ENCODE peak calls at places on chromosomes 3 and 15, in four cellular contexts. C is H54, A is NB4, Y is right lobe of liver. P is an unnamed sample.

GRCh38 chr15:78906310-78906608 is 33.6 kb downstream of the MORF4L1 start:
- DNase-seq in C (peak; percentile 26), Y (peak; percentile 86), A (no peak), P (no peak)

GRCh38 chr3:33883538-33884203 is 85.2 kb downstream of the PDCD6IP start:
- DNase-seq in A (peak; percentile 51), Y (no peak), C (peak; percentile 22), P (no peak)

GRCh38 chr3:45164056-45164455 is 17.9 kb upstream of the CDCP1 start:
- DNase-seq in C (no peak), A (no peak), Y (no peak), P (no peak)

GRCh38 chr3:124552224-124552623 is 178.0 kb upstream of the UMPS start:
- DNase-seq in A (no peak), C (no peak), Y (peak; percentile 88), P (peak; percentile 51)

GRCh38 chr15:44705981-44706380 is 5.1 kb downstream of the PATL2 start:
- DNase-seq in A (no peak), C (no peak), Y (no peak), P (no peak)

GRCh38 chr3:90184861-90185260 is 1077.4 kb downstream of the EPHA3 start:
- DNase-seq in A (peak; percentile 6), Y (no peak), C (no peak), P (no peak)

GRCh38 chr3:2765002-2765579 is 345.1 kb downstream of the IL5RA start:
- DNase-seq in Y (peak; percentile 55), C (no peak), A (peak; percentile 23), P (no peak)

GRCh38 chr3:175713263-175713662 is 854.1 kb downstream of the NAALADL2 start:
- DNase-seq in Y (no peak), A (no peak), C (no peak), P (no peak)

GRCh38 chr3:50259432-50260026 is 9.4 kb upstream of the SEMA3B start:
- DNase-seq in A (no peak), Y (no peak), C (no peak), P (no peak)

GRCh38 chr15:74203914-74204431 is 1.4 kb upstream of the STRA6 start:
- DNase-seq in A (no peak), C (no peak), Y (no peak), P (no peak)

GRCh38 chr3:46905191-46905560 is 27.7 kb downstream of the PTH1R start:
- DNase-seq in C (no peak), A (no peak), Y (no peak), P (no peak)

GRCh38 chr3:186150234-186150830 is 41.4 kb upstream of the ETV5 start:
- DNase-seq in A (no peak), Y (no peak), C (no peak), P (no peak)

GRCh38 chr15:95259513-95259912 is 1028.2 kb downstream of the MCTP2 start:
- DNase-seq in Y (peak; percentile 68), C (peak; percentile 1), A (peak; percentile 83), P (peak; percentile 49)

GRCh38 chr3:94225176-94225742 is 162.4 kb downstream of the NSUN3 start:
- DNase-seq in Y (no peak), C (peak; percentile 2), A (no peak), P (no peak)

GRCh38 chr15:60351066-60351465 is 46.7 kb downstream of the ANXA2 start:
- DNase-seq in C (no peak), Y (no peak), A (no peak), P (no peak)

GRCh38 chr15:97517726-97518125 is 442.8 kb upstream of the ARRDC4 start:
- DNase-seq in C (no peak), Y (no peak), A (peak; percentile 34), P (no peak)

GRCh38 chr3:24154003-24154695 is 209.1 kb downstream of the NR1D2 start:
- DNase-seq in Y (no peak), C (no peak), A (no peak), P (no peak)

GRCh38 chr3:124592658-124593441 is 137.4 kb upstream of the UMPS start:
- DNase-seq in A (no peak), C (no peak), Y (peak; percentile 81), P (peak; percentile 59)

GRCh38 chr3:37494206-37494605 is 319.8 kb upstream of the LRRFIP2 start:
- DNase-seq in A (peak; percentile 45), C (no peak), Y (no peak), P (no peak)

GRCh38 chr15:89419370-89419984 is 76.9 kb downstream of the RHCG start:
- DNase-seq in Y (no peak), C (no peak), A (peak; percentile 71), P (no peak)

GRCh38 chr3:28835751-28836150 is 445.1 kb upstream of the RBMS3 start:
- DNase-seq in A (no peak), C (no peak), Y (no peak), P (no peak)

GRCh38 chr3:158094235-158094916 is 11.8 kb downstream of the SHOX2 start:
- DNase-seq in A (no peak), Y (peak; percentile 42), C (no peak), P (no peak)

GRCh38 chr3:60047426-60048200 is 997.8 kb upstream of the CFAP20DC start:
- DNase-seq in Y (no peak), C (no peak), A (no peak), P (no peak)

GRCh38 chr3:169260296-169260695 is 403.2 kb downstream of the MECOM start:
- DNase-seq in Y (no peak), A (no peak), C (no peak), P (no peak)

GRCh38 chr3:133883657-133884546 is 11.8 kb downstream of the RAB6B start:
- DNase-seq in Y (no peak), C (no peak), A (no peak), P (no peak)

GRCh38 chr3:81823882-81824395 is 62.5 kb upstream of the GBE1 start:
- DNase-seq in Y (no peak), C (no peak), A (peak; percentile 75), P (no peak)

GRCh38 chr15:29043731-29044485 is 158.1 kb downstream of the APBA2 start:
- DNase-seq in A (no peak), Y (no peak), C (no peak), P (no peak)

GRCh38 chr15:71440479-71441071 is 325.3 kb downstream of the THSD4 start:
- DNase-seq in Y (no peak), C (no peak), A (peak; percentile 60), P (no peak)

GRCh38 chr3:9809239-9809614 is 835 bp upstream of the TTLL3 start:
- DNase-seq in C (no peak), Y (no peak), A (no peak), P (peak; percentile 49)

GRCh38 chr3:9810846-9811245 is 784 bp downstream of the TTLL3 start:
- DNase-seq in A (no peak), C (no peak), Y (no peak), P (no peak)

GRCh38 chr3:9808345-9809037 is 1.6 kb upstream of the TTLL3 start:
- DNase-seq in Y (no peak), A (peak; percentile 56), C (peak; percentile 70), P (peak; percentile 36)

GRCh38 chr3:9810357-9810726 is 280 bp downstream of the TTLL3 start:
- DNase-seq in A (no peak), Y (no peak), C (no peak), P (no peak)

DNA sequence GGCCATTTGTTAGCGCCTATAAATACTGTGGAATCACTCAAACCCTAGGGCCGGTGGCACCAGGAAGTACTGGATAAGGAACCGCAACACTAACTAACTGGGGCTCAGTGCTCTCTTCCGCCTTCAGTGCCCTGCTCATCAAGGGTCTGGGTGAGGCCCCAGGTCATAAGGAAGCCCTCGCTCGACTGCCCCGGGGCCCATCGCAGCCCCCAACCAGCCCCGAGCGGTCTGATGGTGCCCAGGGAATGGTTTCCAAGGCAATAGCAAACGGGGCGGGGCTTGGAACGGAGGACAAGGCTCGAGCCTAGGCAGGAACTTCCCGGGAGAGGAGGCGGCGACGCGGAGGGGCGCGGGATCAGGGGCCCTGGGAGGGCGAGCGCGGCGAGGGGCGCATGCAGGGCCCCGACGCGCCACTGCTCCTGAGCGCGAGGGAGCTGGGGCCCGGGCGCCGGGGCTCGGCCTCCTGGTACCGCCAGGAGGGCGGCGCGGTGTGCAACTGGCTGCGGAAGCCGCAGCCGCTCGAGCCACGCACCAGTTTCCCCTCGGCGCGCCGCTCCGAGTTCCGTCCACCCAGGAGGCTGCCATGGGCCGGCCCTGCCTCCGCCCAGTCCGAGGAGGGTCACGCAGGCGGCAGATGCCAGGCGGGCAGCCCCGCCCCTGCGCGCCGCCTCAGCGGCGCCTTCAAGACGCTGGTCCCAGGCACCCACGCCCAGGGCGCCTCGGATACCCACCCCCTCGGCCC is at the start of gene TTLL3:
- DNase-seq in C (peak; percentile 80), Y (peak; percentile 71), A (peak; percentile 50), P (peak; percentile 83)
- TF ChIP-seq POLR2A in C (peak; percentile 77), Y (peak; percentile 52), A (no peak), P (peak; percentile 72)

DNA sequence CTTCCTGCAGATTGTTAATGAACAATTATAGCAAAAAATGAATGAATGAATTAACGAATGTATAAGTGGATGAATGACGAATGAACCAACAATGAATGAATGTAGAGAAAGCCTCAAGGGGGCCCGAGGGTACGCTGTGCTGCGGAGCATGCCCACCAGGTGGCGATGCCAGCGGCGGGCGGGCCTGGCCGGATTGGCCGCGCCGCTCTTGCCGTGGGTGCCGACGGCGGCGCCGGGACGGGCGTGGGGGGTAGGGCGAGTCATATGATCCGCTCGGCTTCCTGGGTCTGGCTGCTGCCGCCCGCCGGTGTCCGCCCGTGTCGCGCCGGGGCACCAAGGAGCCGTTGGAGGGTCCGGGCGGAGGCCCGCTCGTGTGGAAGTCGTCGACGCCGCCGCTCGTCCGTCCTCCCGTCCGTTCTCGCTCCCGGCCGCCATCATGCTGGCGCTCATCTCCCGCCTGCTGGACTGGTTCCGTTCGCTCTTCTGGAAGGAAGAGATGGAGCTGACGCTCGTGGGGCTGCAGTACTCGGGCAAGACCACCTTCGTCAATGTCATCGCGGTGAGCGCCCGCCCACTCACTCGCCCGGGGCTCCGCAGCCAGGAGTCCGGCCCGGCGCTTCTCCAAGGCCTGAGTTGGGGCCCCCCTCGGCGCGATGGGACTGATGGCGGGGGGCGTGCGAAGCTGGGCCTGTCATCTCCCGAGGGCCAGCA is at the start of gene ARL8B:
- DNase-seq in Y (peak; percentile 94), A (peak; percentile 92), C (peak; percentile 74), P (peak; percentile 93)
- TF ChIP-seq POLR2A in Y (peak; percentile 81), A (peak; percentile 84), C (peak; percentile 77), P (peak; percentile 77)

DNA sequence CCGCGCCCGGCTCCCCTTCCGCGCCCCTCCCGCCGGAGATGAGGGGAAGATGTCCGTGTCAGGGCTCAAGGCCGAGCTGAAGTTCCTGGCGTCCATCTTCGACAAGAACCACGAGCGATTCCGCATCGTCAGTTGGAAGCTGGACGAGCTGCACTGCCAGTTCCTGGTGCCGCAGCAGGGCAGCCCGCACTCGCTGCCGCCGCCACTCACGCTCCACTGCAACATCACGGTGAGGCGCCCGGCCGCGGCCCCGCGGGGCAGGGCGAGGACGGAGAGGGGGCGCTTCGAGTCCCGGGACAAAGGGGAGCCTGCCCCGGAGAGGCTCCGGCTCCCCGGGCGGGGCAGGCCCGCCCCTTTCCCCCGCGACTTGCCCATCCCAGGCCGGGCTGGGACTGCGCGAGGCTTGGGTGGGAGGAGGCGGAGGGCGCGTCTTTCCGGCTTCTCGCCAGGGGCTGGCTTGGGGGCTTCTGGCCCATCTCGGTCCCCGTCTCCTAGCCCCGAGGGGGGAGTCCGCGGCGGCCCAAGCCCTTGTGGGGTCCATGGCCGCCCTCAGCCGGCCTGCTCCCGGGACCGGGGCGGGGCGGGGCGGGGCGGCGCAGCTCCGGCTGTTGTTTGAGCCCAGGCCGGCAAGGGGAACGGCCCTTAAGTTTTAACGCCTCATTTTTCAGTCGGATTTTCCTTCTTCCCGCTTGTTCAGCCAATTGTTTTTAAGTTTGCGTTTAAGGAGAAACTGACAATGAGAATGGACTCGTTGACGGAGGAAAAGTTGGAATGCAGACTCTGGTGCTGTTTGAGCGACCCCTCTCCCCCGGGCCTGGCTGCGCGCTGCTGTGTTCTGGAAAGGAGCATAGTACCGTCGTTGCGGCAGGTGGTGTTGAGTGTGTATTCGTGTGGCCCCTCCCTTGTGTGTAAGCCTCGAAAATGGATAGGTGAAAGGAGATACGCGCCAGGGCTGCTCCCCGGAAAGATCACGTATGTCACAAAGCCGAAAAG is 667 bp downstream of the UBE2Q2 start:
- DNase-seq in C (peak; percentile 51), A (peak; percentile 72), Y (peak; percentile 58), P (peak; percentile 70)
- TF ChIP-seq POLR2A in C (no peak), A (peak; percentile 12), Y (no peak), P (peak; percentile 60)

GRCh38 chr3:120399372-120399771 is 50.2 kb upstream of the LRRC58 start:
- DNase-seq in A (no peak), C (no peak), Y (no peak), P (no peak)
- TF ChIP-seq POLR2A in A (no peak), C (no peak), Y (no peak), P (no peak)